ENCODE peak calls at places on chromosomes 4 and X, in seven cellular contexts. L is sciatic nerve, T is progenitor cell of endocrine pancreas, K is 8988T, O is GM13976, P is globus pallidus, V is astrocyte of the hippocampus. I is an unnamed sample.

GRCh38 chr4:78610546-78611214 is 59.1 kb downstream of the ANXA3 start:
- DNase-seq in K (no peak), L (no peak), V (no peak), O (no peak), P (no peak), T (no peak), I (no peak)

GRCh38 chrX:31743004-31743403 is 671.2 kb upstream of the FTHL17 start:
- DNase-seq in K (no peak), O (no peak), P (no peak), T (no peak), V (peak; percentile 1), L (no peak), I (no peak)

GRCh38 chr4:57355066-57355465 is 244.9 kb upstream of the IGFBP7 start:
- DNase-seq in K (no peak), P (no peak), O (no peak), T (no peak), V (peak; percentile 17), L (no peak), I (no peak)

GRCh38 chrX:106481341-106481740 is 130.4 kb upstream of the RADX start:
- DNase-seq in K (no peak), P (peak; percentile 36), L (peak; percentile 55), V (peak; percentile 68), O (no peak), T (peak; percentile 43), I (peak; percentile 60)

GRCh38 chrX:13270360-13270759 is 49.5 kb downstream of the ATXN3L start:
- DNase-seq in O (no peak), T (no peak), V (no peak), L (no peak), K (no peak), P (no peak), I (no peak)

GRCh38 chr4:11480683-11481082 is 52.0 kb upstream of the HS3ST1 start:
- DNase-seq in T (no peak), V (no peak), K (no peak), L (no peak), O (no peak), P (peak; percentile 64), I (no peak)

GRCh38 chrX:153866302-153867019 is 19.5 kb downstream of the L1CAM start:
- DNase-seq in P (no peak), K (no peak), L (peak; percentile 42), T (no peak), O (no peak), V (no peak), I (no peak)

GRCh38 chr4:17469931-17470674 is 41.8 kb downstream of the QDPR start:
- DNase-seq in V (no peak), O (no peak), P (no peak), T (no peak), L (no peak), K (no peak), I (no peak)

GRCh38 chrX:30283456-30284200 is 25.6 kb downstream of the NR0B1 start:
- DNase-seq in O (no peak), K (no peak), V (peak; percentile 81), L (no peak), P (no peak), T (no peak), I (no peak)

GRCh38 chr4:110668463-110669245 is 45.8 kb upstream of the PITX2 start:
- DNase-seq in K (no peak), L (no peak), P (no peak), O (no peak), T (no peak), V (no peak), I (no peak)

GRCh38 chr4:86816463-86817107 is 32.6 kb downstream of the SLC10A6 start:
- DNase-seq in T (no peak), K (no peak), P (no peak), L (peak; percentile 74), O (no peak), V (no peak), I (no peak)

GRCh38 chr4:67035501-67035900 is 509.8 kb downstream of the CENPC start:
- DNase-seq in O (no peak), P (no peak), K (no peak), L (no peak), V (peak; percentile 81), T (no peak), I (peak; percentile 45)

GRCh38 chr4:35556387-35556786 is 687.9 kb downstream of the ARAP2 start:
- DNase-seq in V (no peak), L (no peak), O (no peak), K (no peak), T (no peak), P (no peak), I (no peak)

GRCh38 chr4:105613326-105613725 is 60.9 kb downstream of the ARHGEF38 start:
- DNase-seq in P (no peak), K (no peak), T (no peak), V (no peak), O (no peak), L (no peak), I (no peak)

GRCh38 chr4:40607224-40607623 is 22.4 kb downstream of the RBM47 start:
- DNase-seq in V (no peak), O (no peak), P (no peak), L (no peak), K (no peak), T (no peak), I (no peak)

GRCh38 chr4:69524708-69525107 is 29.0 kb upstream of the UGT2B4 start:
- DNase-seq in V (no peak), K (no peak), T (no peak), L (no peak), O (no peak), P (no peak), I (no peak)

GRCh38 chrX:39869846-39870601 is 227.7 kb downstream of the BCOR start:
- DNase-seq in T (no peak), V (peak; percentile 27), P (no peak), L (no peak), O (no peak), K (peak; percentile 35), I (no peak)

GRCh38 chr4:23805381-23805780 is 84.5 kb downstream of the PPARGC1A start:
- DNase-seq in O (no peak), K (no peak), P (no peak), L (no peak), V (peak; percentile 32), T (no peak), I (no peak)

GRCh38 chr4:18162453-18162852 is 140.9 kb upstream of the LCORL start:
- DNase-seq in V (no peak), O (no peak), K (no peak), L (no peak), T (no peak), P (no peak), I (no peak)

GRCh38 chr4:629636-629915 is 4.2 kb downstream of the PDE6B start:
- DNase-seq in T (no peak), V (no peak), O (no peak), K (no peak), L (no peak), P (no peak), I (no peak)

GRCh38 chr4:1459081-1459480 is 52.8 kb upstream of the NKX1-1 start:
- DNase-seq in O (no peak), K (no peak), L (peak; percentile 32), T (no peak), P (no peak), V (no peak), I (no peak)

GRCh38 chr4:170138580-170139194 is 48.9 kb upstream of the AADAT start:
- DNase-seq in K (peak; percentile 20), V (peak; percentile 89), T (peak; percentile 56), O (peak; percentile 66), P (peak; percentile 53), L (peak; percentile 87), I (peak; percentile 72)

GRCh38 chr4:8908206-8908893 is 36.7 kb upstream of the HMX1 start:
- DNase-seq in L (peak; percentile 38), K (peak; percentile 15), P (no peak), V (no peak), O (no peak), T (peak; percentile 8), I (no peak)

GRCh38 chr4:176153124-176153523 is 42.3 kb downstream of the SPATA4 start:
- DNase-seq in V (no peak), T (no peak), L (no peak), O (no peak), K (no peak), P (no peak), I (no peak)

GRCh38 chr4:55078987-55079386 is 46.4 kb downstream of the KDR start:
- DNase-seq in P (no peak), K (no peak), O (no peak), L (peak; percentile 63), V (peak; percentile 93), T (no peak), I (no peak)

GRCh38 chrX:39905946-39906345 is 191.8 kb downstream of the BCOR start:
- DNase-seq in K (no peak), T (no peak), P (no peak), V (no peak), O (no peak), L (no peak), I (no peak)

GRCh38 chr4:81676552-81676951 is 204.8 kb upstream of the RASGEF1B start:
- DNase-seq in V (no peak), P (no peak), T (no peak), O (no peak), K (no peak), L (no peak), I (no peak)

GRCh38 chrX:121781991-121782390 is 734.6 kb downstream of the GLUD2 start:
- DNase-seq in K (no peak), L (no peak), V (no peak), O (no peak), P (no peak), T (no peak), I (no peak)

I was measured in ureter.